ENCODE peak calls at places on chromosomes 2 and 18, in nine cellular contexts. I is stomach, X is transverse colon, Z is A549, Y is tibial nerve, B is K562, D is ovary, J is HepG2, G is suprapubic skin. Q is an unnamed sample.

GRCh38 chr18:13287372-13287771 is 68.8 kb downstream of the LDLRAD4 start:
- DNase-seq in I (no peak), X (peak; percentile 33), Z (no peak), Y (no peak), B (no peak), D (no peak), J (no peak), G (no peak), Q (no peak)

GRCh38 chr18:49638891-49639557 is 77.2 kb downstream of the LIPG start:
- DNase-seq in I (no peak), X (no peak), Z (no peak), Y (no peak), B (no peak), D (no peak), J (peak; percentile 73), G (peak; percentile 20), Q (peak; percentile 44)

GRCh38 chr2:51410351-51410750 is 378.4 kb upstream of the NRXN1 start:
- DNase-seq in I (no peak), X (no peak), Z (no peak), Y (no peak), B (no peak), D (no peak), J (no peak), G (no peak), Q (no peak)

GRCh38 chr2:45595724-45596435 is 15.2 kb downstream of the SRBD1 start:
- DNase-seq in I (peak; percentile 52), X (peak; percentile 16), Z (no peak), Y (peak; percentile 31), B (no peak), D (no peak), J (no peak), G (no peak), Q (no peak)

GRCh38 chr2:68747918-68748317 is 13.3 kb downstream of the ARHGAP25 start:
- DNase-seq in I (no peak), X (no peak), Z (no peak), Y (no peak), B (no peak), D (no peak), J (no peak), G (no peak), Q (no peak)

GRCh38 chr2:162676515-162676914 is 162.1 kb downstream of the KCNH7 start:
- DNase-seq in I (no peak), X (no peak), Z (no peak), Y (no peak), B (no peak), D (no peak), J (no peak), G (no peak), Q (no peak)

GRCh38 chr18:50190236-50190635 is 4.7 kb downstream of the MYO5B start:
- DNase-seq in I (no peak), X (no peak), Z (no peak), Y (no peak), B (no peak), D (no peak), J (peak; percentile 12), G (no peak), Q (no peak)

GRCh38 chr2:20061476-20061875 is 10.0 kb upstream of the LAPTM4A start:
- DNase-seq in I (no peak), X (no peak), Z (no peak), Y (no peak), B (no peak), D (no peak), J (no peak), G (no peak), Q (no peak)

GRCh38 chr2:218257390-218257981 is 3.3 kb upstream of the GPBAR1 start:
- DNase-seq in I (no peak), X (peak; percentile 31), Z (peak; percentile 50), Y (no peak), B (peak; percentile 71), D (no peak), J (no peak), G (peak; percentile 63), Q (peak; percentile 56)

GRCh38 chr18:56641714-56642331 is 3.4 kb upstream of the TXNL1 start:
- DNase-seq in I (no peak), X (no peak), Z (peak; percentile 13), Y (no peak), B (no peak), D (no peak), J (peak; percentile 71), G (no peak), Q (no peak)

GRCh38 chr2:217653240-217653639 is 349.6 kb downstream of the TNS1 start:
- DNase-seq in I (no peak), X (peak; percentile 23), Z (peak; percentile 91), Y (peak; percentile 64), B (no peak), D (peak; percentile 64), J (no peak), G (peak; percentile 84), Q (peak; percentile 87)

GRCh38 chr2:112728384-112729175 is 7.8 kb downstream of the NT5DC4 start:
- DNase-seq in I (no peak), X (no peak), Z (no peak), Y (no peak), B (peak; percentile 55), D (no peak), J (no peak), G (no peak), Q (no peak)

DNA sequence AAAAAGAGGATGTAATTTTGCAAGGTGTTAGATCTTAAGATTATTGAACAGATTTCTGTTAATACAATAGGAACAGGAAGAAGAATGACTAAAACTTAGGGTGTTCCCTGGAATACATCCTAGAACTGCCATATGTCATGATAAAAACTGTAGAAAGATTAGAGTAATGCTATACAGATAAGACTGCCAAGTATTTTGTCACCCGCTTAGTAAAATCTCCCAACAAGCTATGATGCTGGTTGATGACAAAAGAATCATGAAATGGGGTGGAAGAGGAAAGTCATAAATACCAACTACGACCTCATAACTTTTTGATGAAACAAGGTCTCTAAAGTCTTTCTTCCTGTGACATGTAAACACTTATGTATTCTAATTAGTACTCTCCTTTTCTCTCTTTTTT is 163.6 kb upstream of the COL3A1 start:
- DNase-seq in I (no peak), X (no peak), Z (no peak), Y (no peak), B (no peak), D (no peak), J (no peak), G (no peak), Q (no peak)
- TF ChIP-seq EP300 in I (no peak), X (no peak), Z (no peak), Y (no peak), B (no peak), D (no peak), J (no peak), G (no peak), Q (no peak)

DNA sequence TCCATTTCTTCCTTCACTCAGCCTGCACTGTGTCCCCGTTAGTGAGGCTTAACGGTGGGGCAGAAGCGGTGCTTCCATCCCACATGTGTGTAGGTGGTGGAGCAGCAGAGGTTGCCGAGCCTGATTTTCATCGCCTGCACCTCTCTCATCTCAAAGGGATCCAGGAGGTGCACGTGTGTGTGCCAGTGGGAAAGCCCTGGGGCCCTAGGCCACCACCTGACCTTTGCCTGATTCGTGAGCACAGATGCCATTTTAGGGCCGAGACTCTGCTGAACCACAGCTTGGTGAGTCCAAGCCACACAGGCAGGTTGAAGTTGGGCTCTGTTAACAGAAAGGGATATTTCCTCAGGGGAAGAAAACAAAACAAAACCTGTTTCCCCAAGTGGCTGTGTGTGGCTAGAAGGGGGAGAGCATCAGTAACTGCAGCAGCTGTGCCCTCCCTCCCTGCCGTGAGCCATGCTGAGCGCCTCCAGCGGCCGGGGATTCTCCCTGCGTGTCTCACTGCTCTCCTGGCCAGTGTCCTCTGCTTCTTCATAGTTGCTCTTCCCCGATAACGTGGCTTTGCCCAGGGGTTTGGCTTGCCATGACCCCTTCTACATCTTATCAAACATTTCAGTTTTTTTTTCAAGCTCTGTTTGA is 81.5 kb downstream of the MAPRE2 start:
- DNase-seq in I (no peak), X (no peak), Z (no peak), Y (no peak), B (peak; percentile 71), D (no peak), J (no peak), G (no peak), Q (no peak)
- TF ChIP-seq EP300 in I (no peak), X (no peak), Z (no peak), Y (no peak), B (no peak), D (no peak), J (no peak), G (no peak), Q (no peak)

GRCh38 chr2:16650287-16651249 is 15.1 kb downstream of the CYRIA start:
- DNase-seq in I (no peak), X (no peak), Z (no peak), Y (no peak), B (no peak), D (no peak), J (no peak), G (no peak), Q (no peak)

GRCh38 chr2:16653799-16654198 is 11.8 kb downstream of the CYRIA start:
- DNase-seq in I (no peak), X (peak; percentile 53), Z (no peak), Y (no peak), B (no peak), D (no peak), J (no peak), G (no peak), Q (no peak)

GRCh38 chr2:16653083-16653375 is 12.6 kb downstream of the CYRIA start:
- DNase-seq in I (no peak), X (no peak), Z (no peak), Y (no peak), B (no peak), D (no peak), J (no peak), G (no peak), Q (peak; percentile 79)

GRCh38 chr2:16654775-16655456 is 10.7 kb downstream of the CYRIA start:
- DNase-seq in I (no peak), X (no peak), Z (no peak), Y (no peak), B (no peak), D (no peak), J (no peak), G (no peak), Q (no peak)

DNA sequence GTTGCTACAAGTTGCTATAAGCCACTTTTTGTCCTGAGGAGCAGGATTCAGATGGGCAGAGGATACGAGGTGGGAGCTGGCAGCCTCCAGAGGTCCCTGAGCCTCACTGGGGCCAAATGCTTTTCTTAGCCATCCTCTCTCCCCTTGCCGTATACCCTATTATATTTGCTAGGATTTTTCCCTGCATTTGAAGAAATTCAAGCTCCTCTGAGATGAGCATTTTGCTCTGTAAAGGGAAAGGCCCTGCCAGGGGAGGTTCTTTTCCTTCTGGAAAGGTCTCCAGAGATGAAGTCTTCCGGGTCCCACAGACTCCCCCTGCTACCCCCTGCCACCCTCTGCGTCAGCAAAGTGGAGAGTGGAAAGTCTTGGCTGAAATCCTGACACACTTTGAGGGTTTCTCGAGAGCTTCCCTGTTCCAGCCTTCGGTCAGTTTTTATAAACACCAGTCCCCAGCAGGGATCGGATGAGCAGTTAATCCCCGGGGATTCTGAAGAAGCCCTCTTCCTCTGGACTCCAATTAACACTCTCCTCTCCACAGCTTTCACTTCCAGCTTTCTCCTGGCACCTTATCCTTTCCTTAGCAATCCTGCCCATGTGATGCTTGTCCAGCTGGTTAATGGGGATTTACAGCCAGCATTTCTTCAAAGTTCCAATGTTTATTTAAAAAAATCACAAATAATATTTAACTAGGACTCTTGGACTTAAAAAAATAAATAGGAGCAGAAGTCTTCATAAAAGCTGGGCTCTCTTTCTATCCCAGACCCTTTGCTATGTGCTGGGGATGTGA is 13.1 kb downstream of the CYRIA start:
- DNase-seq in I (no peak), X (no peak), Z (no peak), Y (no peak), B (no peak), D (peak; percentile 69), J (no peak), G (no peak), Q (peak; percentile 71)
- TF ChIP-seq EP300 in I (no peak), X (no peak), Z (no peak), Y (no peak), B (no peak), D (no peak), J (no peak), G (no peak), Q (no peak)

GRCh38 chr18:39846277-39846676 is 2108.8 kb upstream of the PIK3C3 start:
- DNase-seq in I (no peak), X (no peak), Z (no peak), Y (no peak), B (no peak), D (no peak), J (no peak), G (no peak), Q (peak; percentile 68)
- TF ChIP-seq EP300 in I (no peak), X (no peak), Z (no peak), Y (no peak), B (no peak), D (no peak), J (no peak), G (no peak), Q (no peak)